ENCODE peak calls at places on chromosomes 12 and 14, in eight cellular contexts. F is stimulated activated CD4-positive, alpha-beta T cell treated with anti-CD3 and anti-CD28 coated beads, TNF-alpha, amount 100 ng/mL, for 4 hours; Z is hepatocyte; T is COLO829; L is pancreas; S is lung; A is iris pigment epithelial cell; Y is neural crest cell. R is an unnamed sample.

GRCh38 chr14:104826197-104826857 is 25.4 kb downstream of the ZBTB42 start:
- DNase-seq in F (peak), Z (peak), T (peak), L (peak), S (peak), A (peak), Y (peak), R (peak)

GRCh38 chr12:65853489-65854157 is 29.3 kb downstream of the HMGA2 start:
- DNase-seq in F (no peak), Z (peak), T (no peak), L (no peak), S (no peak), A (peak), Y (no peak), R (peak)

GRCh38 chr12:15540025-15540424 is 217.7 kb downstream of the PTPRO start:
- DNase-seq in F (no peak), Z (no peak), T (no peak), L (no peak), S (no peak), A (peak), Y (no peak), R (no peak)

GRCh38 chr14:51139221-51139681 is 44.3 kb upstream of the TRIM9 start:
- DNase-seq in F (no peak), Z (peak), T (no peak), L (no peak), S (no peak), A (no peak), Y (no peak), R (no peak)

GRCh38 chr14:50666772-50667490 is 1.2 kb downstream of the SAV1 start:
- DNase-seq in F (no peak), Z (peak), T (no peak), L (peak), S (no peak), A (peak), Y (no peak), R (no peak)

GRCh38 chr12:43763769-43764168 is 5.0 kb downstream of the IRAK4 start:
- DNase-seq in F (no peak), Z (no peak), T (no peak), L (no peak), S (no peak), A (peak), Y (no peak), R (no peak)

GRCh38 chr12:124855275-124855957 is 8.2 kb downstream of the SCARB1 start:
- DNase-seq in F (no peak), Z (no peak), T (no peak), L (no peak), S (no peak), A (no peak), Y (no peak), R (no peak)

GRCh38 chr12:24605916-24606315 is 343.0 kb downstream of the BCAT1 start:
- DNase-seq in F (no peak), Z (no peak), T (no peak), L (no peak), S (no peak), A (no peak), Y (no peak), R (no peak)

GRCh38 chr14:38868415-38869290 is 234.4 kb downstream of the SEC23A start:
- DNase-seq in F (no peak), Z (peak), T (no peak), L (peak), S (no peak), A (no peak), Y (no peak), R (no peak)

GRCh38 chr14:97179573-97179972 is 382.4 kb downstream of the VRK1 start:
- DNase-seq in F (no peak), Z (no peak), T (no peak), L (no peak), S (no peak), A (no peak), Y (no peak), R (no peak)

GRCh38 chr12:130421896-130422295 is 84.2 kb downstream of the PIWIL1 start:
- DNase-seq in F (no peak), Z (no peak), T (no peak), L (no peak), S (no peak), A (no peak), Y (no peak), R (no peak)

GRCh38 chr14:61609143-61609851 is 86.0 kb upstream of the HIF1A start:
- DNase-seq in F (no peak), Z (no peak), T (no peak), L (no peak), S (no peak), A (peak), Y (peak), R (no peak)

GRCh38 chr12:132393245-132393795 is 63.9 kb upstream of the GALNT9 start:
- DNase-seq in F (no peak), Z (peak), T (peak), L (no peak), S (no peak), A (peak), Y (no peak), R (peak)

GRCh38 chr14:96705422-96706092 is 91.6 kb upstream of the VRK1 start:
- DNase-seq in F (no peak), Z (no peak), T (no peak), L (no peak), S (no peak), A (no peak), Y (no peak), R (no peak)

GRCh38 chr12:67025543-67026114 is 243.5 kb upstream of the CAND1 start:
- DNase-seq in F (peak), Z (peak), T (peak), L (no peak), S (no peak), A (peak), Y (peak), R (peak)

GRCh38 chr14:92841930-92842329 is 47.8 kb downstream of the GOLGA5 start:
- DNase-seq in F (no peak), Z (no peak), T (no peak), L (no peak), S (no peak), A (no peak), Y (no peak), R (no peak)

GRCh38 chr14:61559641-61560201 is 135.6 kb upstream of the HIF1A start:
- DNase-seq in F (no peak), Z (peak), T (no peak), L (no peak), S (no peak), A (no peak), Y (no peak), R (no peak)

GRCh38 chr14:26290007-26290530 is 307.8 kb downstream of the NOVA1 start:
- DNase-seq in F (no peak), Z (no peak), T (no peak), L (no peak), S (no peak), A (peak), Y (no peak), R (no peak)

GRCh38 chr12:69059465-69060457 is 126.8 kb upstream of the CPM start:
- DNase-seq in F (no peak), Z (no peak), T (no peak), L (no peak), S (no peak), A (peak), Y (no peak), R (peak)

R was measured in hepatic stellate cell.